ENCODE peak calls at places on chromosome 16, in four cellular contexts. M, D, N and J are unnamed samples.

GRCh38 chr16:87851601-87852000 is 17.7 kb downstream of the SLC7A5 start:
- DNase-seq in M (no peak), D (no peak), N (no peak), J (no peak)

GRCh38 chr16:84041421-84041820 is 1.2 kb downstream of the SLC38A8 start:
- DNase-seq in M (no peak), D (no peak), N (no peak), J (no peak)

GRCh38 chr16:17836868-17837602 is 366.3 kb upstream of the XYLT1 start:
- DNase-seq in M (no peak), D (no peak), N (peak), J (peak)

GRCh38 chr16:354971-355441 is 2.5 kb upstream of the AXIN1 start:
- DNase-seq in M (no peak), D (no peak), N (no peak), J (no peak)

GRCh38 chr16:70704586-70704985 is 18.7 kb upstream of the MTSS2 start:
- DNase-seq in M (no peak), D (no peak), N (no peak), J (no peak)

GRCh38 chr16:71626018-71626857 is at the start of gene MARVELD3:
- DNase-seq in M (no peak), D (no peak), N (peak), J (no peak)

GRCh38 chr16:674968-675883 is at the start of gene RHBDL1:
- DNase-seq in M (no peak), D (peak), N (no peak), J (no peak)

GRCh38 chr16:8554881-8555280 is 35.4 kb downstream of the TMEM114 start:
- DNase-seq in M (no peak), D (no peak), N (no peak), J (no peak)

GRCh38 chr16:16062023-16062932 is 112.9 kb downstream of the ABCC1 start:
- DNase-seq in M (no peak), D (no peak), N (no peak), J (no peak)

GRCh38 chr16:262121-262745 is 13.5 kb downstream of the RGS11 start:
- DNase-seq in M (no peak), D (no peak), N (no peak), J (no peak)

GRCh38 chr16:31696968-31697743 is 169.5 kb downstream of the AHSP start:
- DNase-seq in M (no peak), D (no peak), N (peak), J (no peak)

GRCh38 chr16:28587386-28587785 is 9.5 kb downstream of the SULT1A2 start:
- DNase-seq in M (no peak), D (no peak), N (no peak), J (no peak)

GRCh38 chr16:30063278-30063892 is 2.2 kb upstream of the ALDOA start:
- DNase-seq in M (no peak), D (no peak), N (no peak), J (no peak)

GRCh38 chr16:49647673-49648072 is 208.2 kb downstream of the ZNF423 start:
- DNase-seq in M (no peak), D (no peak), N (no peak), J (no peak)

GRCh38 chr16:68503334-68503733 is 35.8 kb upstream of the ZFP90 start:
- DNase-seq in M (no peak), D (no peak), N (no peak), J (no peak)

GRCh38 chr16:49130397-49130796 is 151.2 kb downstream of the CBLN1 start:
- DNase-seq in M (no peak), D (no peak), N (no peak), J (no peak)

GRCh38 chr16:13254998-13255614 is 353.7 kb downstream of the SHISA9 start:
- DNase-seq in M (peak), D (no peak), N (no peak), J (no peak)

GRCh38 chr16:17972460-17972943 is 364.0 kb downstream of the NPIPA8 start:
- DNase-seq in M (no peak), D (peak), N (no peak), J (no peak)

GRCh38 chr16:54266363-54266955 is 20.1 kb downstream of the IRX3 start:
- DNase-seq in M (no peak), D (no peak), N (no peak), J (no peak)

GRCh38 chr16:68069511-68070248 is 15.5 kb upstream of the NFATC3 start:
- DNase-seq in M (no peak), D (peak), N (no peak), J (no peak)

GRCh38 chr16:47258874-47259461 is 115.2 kb upstream of the NETO2 start:
- DNase-seq in M (peak), D (no peak), N (peak), J (no peak)

DNA sequence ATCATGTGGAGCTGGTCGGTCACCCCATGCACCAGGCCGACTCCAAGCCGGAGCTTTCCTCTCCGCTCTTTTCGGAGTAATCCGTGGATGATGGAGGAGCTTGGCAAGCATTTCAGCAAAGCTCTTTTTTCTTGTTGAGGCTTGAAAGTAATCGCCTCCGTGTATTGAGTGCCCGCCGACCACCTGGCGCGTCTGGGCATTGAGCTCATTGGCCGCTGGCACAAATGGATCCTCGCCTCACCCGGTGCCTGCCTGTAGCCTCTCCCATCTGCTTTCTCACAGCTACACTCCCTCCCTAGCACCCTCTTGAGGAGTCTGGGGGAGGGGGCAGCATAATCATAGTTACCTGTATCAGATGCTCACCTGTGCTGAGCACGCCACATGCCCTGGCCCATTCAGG is 148.9 kb downstream of the CMIP start:
- DNase-seq in M (no peak), D (no peak), N (peak), J (no peak)
- H3K27ac ChIP-seq in M (no peak), D (no peak), N (peak), J (no peak)

GRCh38 chr16:89822188-89823086 is 5.8 kb upstream of the SPIRE2 start:
- DNase-seq in M (no peak), D (no peak), N (no peak), J (no peak)
- H3K27ac ChIP-seq in M (no peak), D (no peak), N (no peak), J (no peak)

GRCh38 chr16:85983606-85984005 is 84.6 kb downstream of the IRF8 start:
- DNase-seq in M (no peak), D (no peak), N (no peak), J (no peak)
- H3K27ac ChIP-seq in M (no peak), D (no peak), N (no peak), J (no peak)

GRCh38 chr16:66637806-66638205 is 33.3 kb downstream of the CMTM3 start:
- DNase-seq in M (no peak), D (no peak), N (no peak), J (no peak)

GRCh38 chr16:66640724-66641314 is 36.3 kb downstream of the CMTM3 start:
- DNase-seq in M (no peak), D (no peak), N (no peak), J (no peak)

GRCh38 chr16:66636199-66636598 is 31.7 kb downstream of the CMTM3 start:
- DNase-seq in M (no peak), D (no peak), N (no peak), J (no peak)

GRCh38 chr16:66641387-66641786 is 36.9 kb downstream of the CMTM3 start:
- DNase-seq in M (no peak), D (no peak), N (no peak), J (no peak)

GRCh38 chr16:66639091-66639885 is 34.8 kb downstream of the CMTM3 start:
- DNase-seq in M (no peak), D (no peak), N (peak), J (no peak)
- H3K27ac ChIP-seq in M (no peak), D (no peak), N (peak), J (peak)

DNA sequence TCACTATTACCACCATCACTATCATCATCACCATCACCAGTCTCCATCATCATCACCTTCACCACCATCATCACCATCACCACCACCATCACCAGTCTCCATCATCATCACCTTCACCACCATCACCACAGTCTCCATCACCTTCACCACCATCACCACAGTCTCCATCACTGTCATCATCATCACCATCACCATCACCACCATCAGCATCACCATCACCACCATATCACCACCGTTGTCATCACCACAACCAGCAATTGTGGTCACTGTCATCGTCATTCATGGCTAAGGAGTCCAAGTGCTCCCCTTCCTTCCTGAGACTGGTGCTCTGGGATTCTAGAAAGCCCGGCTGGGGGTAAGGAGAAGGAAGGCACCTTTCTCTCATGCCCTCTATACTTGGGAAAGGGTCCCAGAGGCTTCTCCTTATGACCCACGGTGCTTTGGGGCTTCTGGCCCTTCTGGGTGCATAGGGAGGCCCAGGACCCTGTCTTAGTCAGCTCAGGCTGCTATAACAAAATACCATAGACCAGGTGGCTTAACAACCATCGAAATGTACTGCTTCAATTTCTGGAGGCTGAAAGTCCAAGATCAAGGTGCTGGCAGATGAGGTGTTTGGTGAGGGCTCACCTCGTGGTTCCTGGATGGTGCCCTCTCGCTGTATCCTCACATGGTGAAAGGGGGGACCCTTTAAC is 93.4 kb upstream of the GSE1 start:
- DNase-seq in M (no peak), D (no peak), N (no peak), J (no peak)
- H3K27ac ChIP-seq in M (no peak), D (no peak), N (no peak), J (no peak)

GRCh38 chr16:85850344-85850880 is 48.5 kb upstream of the IRF8 start:
- DNase-seq in M (no peak), D (no peak), N (no peak), J (no peak)
- H3K27ac ChIP-seq in M (no peak), D (no peak), N (no peak), J (no peak)

DNA sequence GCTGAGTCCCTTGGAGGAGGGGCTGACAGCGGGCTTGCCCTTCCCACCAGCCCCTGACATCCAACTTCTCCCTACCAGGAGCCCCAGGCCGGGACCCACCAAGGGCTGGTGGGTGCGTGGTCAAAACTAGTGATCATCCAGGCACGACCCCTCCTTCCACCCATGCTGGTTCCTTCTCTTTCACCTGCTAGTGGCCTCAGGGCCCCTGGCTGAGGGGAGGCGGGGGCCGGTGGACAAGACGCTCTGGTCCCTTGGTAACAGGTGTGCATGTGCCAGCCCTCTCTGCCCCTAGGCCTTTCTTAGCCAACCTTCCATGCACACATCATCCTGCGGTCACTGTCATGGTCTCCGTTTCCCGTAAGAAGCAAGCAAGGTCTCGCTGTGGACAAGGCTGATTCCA is 8.4 kb downstream of the ZNF213 start:
- DNase-seq in M (no peak), D (no peak), N (no peak), J (no peak)
- H3K27ac ChIP-seq in M (no peak), D (peak), N (no peak), J (no peak)

DNA sequence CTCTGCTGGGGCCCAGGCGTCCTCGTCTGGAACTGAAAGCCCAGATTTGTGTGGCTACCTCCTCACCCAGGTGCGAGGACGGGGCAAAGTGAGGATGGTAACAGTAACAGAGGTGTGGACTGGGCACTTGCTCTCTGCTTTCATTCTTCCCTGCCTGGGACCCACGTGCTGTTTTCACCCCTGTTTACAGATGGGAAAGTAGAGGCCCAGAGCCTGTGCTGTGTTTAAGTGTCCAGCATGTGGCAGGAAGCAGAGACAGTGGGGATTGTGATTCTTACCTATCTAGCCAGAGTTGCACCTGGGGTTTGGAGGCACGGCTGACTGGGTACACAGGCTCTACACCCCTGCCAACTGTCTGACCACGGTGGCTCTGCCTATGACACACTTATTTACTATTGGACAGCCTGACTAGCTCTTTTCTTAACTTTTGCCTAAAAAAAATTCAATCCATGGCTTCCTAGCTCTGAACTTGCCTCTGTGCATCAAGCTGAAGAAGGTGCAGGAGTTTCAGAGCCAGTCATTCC is 155.4 kb downstream of the CLEC16A start:
- DNase-seq in M (no peak), D (no peak), N (no peak), J (no peak)
- H3K27ac ChIP-seq in M (peak), D (peak), N (no peak), J (no peak)

GRCh38 chr16:80990577-80990976 is 16.1 kb downstream of the CMC2 start:
- DNase-seq in M (no peak), D (no peak), N (no peak), J (no peak)

GRCh38 chr16:80990978-80991377 is 15.7 kb downstream of the CMC2 start:
- DNase-seq in M (no peak), D (no peak), N (no peak), J (no peak)

GRCh38 chr16:80986557-80986956 is 20.1 kb downstream of the CMC2 start:
- DNase-seq in M (no peak), D (no peak), N (no peak), J (no peak)

GRCh38 chr16:80989801-80990200 is 16.9 kb downstream of the CMC2 start:
- DNase-seq in M (no peak), D (no peak), N (no peak), J (no peak)

GRCh38 chr16:80988756-80989155 is 17.9 kb downstream of the CMC2 start:
- DNase-seq in M (no peak), D (no peak), N (no peak), J (no peak)
- H3K27ac ChIP-seq in M (no peak), D (no peak), N (no peak), J (no peak)